ENCODE peak calls at places on chromosomes 4 and X, in six cellular contexts. B is foreskin fibroblast, P is transverse colon, R is cardiac muscle cell, Z is lower leg skin, Y is A549. W is an unnamed sample.

GRCh38 chrX:1152090-1152489 is 60.4 kb downstream of the CRLF2 start:
- DNase-seq in Y (no peak), B (no peak), R (no peak), Z (no peak), P (no peak), W (no peak)

GRCh38 chr4:23441670-23442069 is 448.2 kb downstream of the PPARGC1A start:
- DNase-seq in B (no peak), P (no peak), Y (no peak), Z (no peak), R (no peak), W (no peak)

GRCh38 chrX:129359269-129359668 is 164.0 kb downstream of the SMARCA1 start:
- DNase-seq in Y (no peak), P (no peak), Z (no peak), B (no peak), R (peak; percentile 2), W (no peak)

GRCh38 chr4:106773106-106773905 is 262.8 kb downstream of the DKK2 start:
- DNase-seq in B (peak; percentile 56), Y (no peak), P (no peak), Z (no peak), R (peak; percentile 9), W (no peak)

GRCh38 chrX:40373641-40374040 is 207.1 kb upstream of the ATP6AP2 start:
- DNase-seq in P (no peak), R (no peak), Y (no peak), Z (no peak), B (no peak), W (no peak)

GRCh38 chrX:150038977-150039599 is 100.8 kb upstream of the EOLA2 start:
- DNase-seq in Y (peak; percentile 12), B (no peak), P (no peak), R (peak; percentile 18), Z (no peak), W (no peak)

GRCh38 chr4:156575430-156576073 is 396.0 kb downstream of the PDGFC start:
- DNase-seq in P (no peak), Z (no peak), R (peak; percentile 68), Y (no peak), B (no peak), W (no peak)

GRCh38 chr4:2765832-2766526 is 9.8 kb upstream of the TNIP2 start:
- DNase-seq in Y (no peak), Z (no peak), P (no peak), R (no peak), B (no peak), W (no peak)

GRCh38 chr4:16265820-16266219 is 39.5 kb upstream of the TAPT1 start:
- DNase-seq in Y (no peak), B (no peak), R (no peak), Z (no peak), P (no peak), W (no peak)

GRCh38 chrX:144819406-144819805 is 427.9 kb upstream of the SPANXN1 start:
- DNase-seq in Y (no peak), Z (no peak), B (no peak), P (no peak), R (no peak), W (no peak)

GRCh38 chrX:24860140-24860539 is 155.6 kb downstream of the ARX start:
- DNase-seq in Z (no peak), R (peak; percentile 34), P (no peak), B (peak; percentile 6), Y (no peak), W (no peak)

GRCh38 chrX:17374619-17375360 is at the start of gene NHS:
- DNase-seq in P (peak; percentile 75), B (peak; percentile 69), Z (peak; percentile 90), Y (peak; percentile 87), R (peak; percentile 83), W (no peak)

GRCh38 chr4:186689476-186689875 is 34.2 kb downstream of the FAT1 start:
- DNase-seq in P (no peak), Z (no peak), Y (no peak), R (no peak), B (no peak), W (no peak)

GRCh38 chr4:125010776-125011503 is 298.4 kb upstream of the ANKRD50 start:
- DNase-seq in P (no peak), Z (no peak), Y (no peak), B (peak; percentile 2), R (no peak), W (no peak)

GRCh38 chr4:156378053-156378665 is 424.5 kb upstream of the CTSO start:
- DNase-seq in P (no peak), B (no peak), Y (peak; percentile 14), Z (no peak), R (peak; percentile 41), W (peak; percentile 35)

DNA sequence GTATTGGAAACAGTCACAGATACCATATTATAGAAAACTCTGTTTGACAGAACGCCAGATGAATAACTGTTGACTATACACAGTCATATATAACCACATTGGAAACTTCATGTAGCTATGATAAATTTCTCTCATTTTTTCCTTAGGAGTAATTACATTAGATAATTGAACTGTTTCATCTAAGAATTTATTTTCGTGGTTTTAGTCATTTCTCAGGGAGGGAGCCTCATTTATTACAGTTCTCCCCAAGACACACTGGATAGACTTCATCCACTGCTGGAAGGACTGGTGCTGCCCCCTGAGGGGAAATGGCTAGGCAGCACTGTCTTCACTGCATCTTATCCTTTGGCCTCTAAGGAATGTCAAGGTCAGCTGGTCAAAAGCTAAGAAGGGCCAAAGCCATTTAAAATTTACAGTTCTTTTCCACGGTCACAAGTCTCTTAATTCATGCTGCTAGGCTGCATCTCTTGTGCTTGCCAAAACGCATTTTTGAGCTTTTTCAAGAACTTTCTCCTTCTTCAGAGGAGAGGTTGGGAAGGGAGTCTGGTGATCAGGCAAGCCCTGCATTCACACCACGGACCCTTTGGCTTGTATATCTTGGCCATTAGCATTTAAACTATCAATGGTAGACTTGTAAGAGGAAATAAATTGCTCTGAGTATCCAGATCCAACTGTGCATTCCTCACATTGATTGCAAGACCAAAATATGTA is 145.1 kb downstream of the CBR4 start:
- DNase-seq in P (no peak), R (peak; percentile 51), B (peak; percentile 55), Y (no peak), Z (no peak), W (no peak)
- TF ChIP-seq CTCF in P (no peak), R (peak; percentile 36), B (peak; percentile 44), Y (no peak), Z (no peak), W (peak; percentile 56)

GRCh38 chr4:86450189-86450588 is 90.3 kb upstream of the MAPK10 start:
- DNase-seq in R (no peak), Z (no peak), Y (no peak), B (no peak), P (no peak), W (no peak)

GRCh38 chr4:86452323-86452995 is 92.6 kb upstream of the MAPK10 start:
- DNase-seq in P (no peak), Z (no peak), B (no peak), R (peak; percentile 72), Y (no peak), W (no peak)

GRCh38 chr4:86450861-86451260 is 91.0 kb upstream of the MAPK10 start:
- DNase-seq in Z (no peak), B (no peak), R (no peak), Y (no peak), P (no peak), W (no peak)

GRCh38 chr4:86453044-86453501 is 93.2 kb upstream of the MAPK10 start:
- DNase-seq in P (no peak), B (peak; percentile 15), R (peak; percentile 72), Z (no peak), Y (no peak), W (no peak)

DNA sequence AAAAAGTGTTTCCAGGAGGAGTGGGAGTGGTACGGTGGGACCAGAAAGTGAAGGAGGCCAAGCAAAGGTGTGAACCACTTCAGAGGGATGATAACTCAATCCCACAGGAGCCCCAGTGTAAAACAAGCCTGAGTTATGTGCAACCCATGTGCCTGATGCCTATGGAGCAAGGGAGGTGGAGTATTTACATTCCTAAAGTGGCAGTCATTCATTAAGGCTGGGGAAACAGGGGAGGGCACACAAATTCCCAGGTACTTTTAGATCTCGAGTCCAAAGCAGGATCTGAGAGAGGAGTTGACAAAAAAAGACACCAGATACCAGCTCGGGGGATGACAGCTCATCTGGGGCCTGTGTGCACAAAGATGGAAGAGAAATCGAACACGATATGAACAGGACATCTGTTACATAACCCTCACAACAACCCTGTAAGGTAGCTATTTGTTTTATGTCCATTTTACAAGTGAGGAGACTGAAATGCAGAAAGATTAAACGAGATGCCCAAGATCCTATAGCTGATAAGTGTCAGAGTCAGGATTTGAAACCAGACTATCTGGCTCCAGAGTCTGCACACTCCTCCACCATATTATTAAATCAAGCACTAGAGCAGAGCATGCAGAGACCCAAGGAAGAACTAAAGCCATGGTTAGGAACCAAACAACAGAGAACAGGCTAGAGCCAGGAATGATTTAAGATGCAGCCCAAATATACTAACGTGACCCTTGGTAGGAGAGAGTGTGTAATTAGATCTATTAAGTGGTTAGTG is 91.9 kb upstream of the MAPK10 start:
- DNase-seq in Z (no peak), B (peak; percentile 13), P (no peak), R (peak; percentile 41), Y (peak; percentile 3), W (no peak)
- H3K4me3 ChIP-seq in Z (no peak overlapping the region), B (no peak overlapping the region), P (peak overlapping the region; percentile 42), R (no peak overlapping the region), Y (no peak overlapping the region), W (no peak overlapping the region)

GRCh38 chr4:54439831-54440243 is 210.7 kb downstream of the PDGFRA start:
- DNase-seq in Y (no peak), R (peak; percentile 85), B (peak; percentile 28), Z (no peak), P (peak; percentile 9), W (peak; percentile 12)

GRCh38 chr4:54446556-54446955 is 211.2 kb upstream of the KIT start:
- DNase-seq in B (no peak), Z (no peak), R (peak; percentile 13), P (no peak), Y (no peak), W (no peak)

GRCh38 chr4:54440394-54441223 is 211.5 kb downstream of the PDGFRA start:
- DNase-seq in Y (peak; percentile 21), R (peak; percentile 60), B (peak; percentile 23), Z (no peak), P (no peak), W (no peak)
- TF ChIP-seq CTCF in Y (peak; percentile 44), R (peak; percentile 67), B (peak; percentile 54), Z (no peak), P (no peak), W (peak; percentile 57)

GRCh38 chr4:133161570-133161969 is 12.5 kb downstream of the PCDH10 start:
- DNase-seq in P (no peak), Z (no peak), Y (no peak), R (no peak), B (no peak), W (no peak)
- H3K4me3 ChIP-seq in P (no peak overlapping the region), Z (no peak overlapping the region), Y (no peak overlapping the region), R (no peak overlapping the region), B (no peak overlapping the region), W (no peak overlapping the region)

DNA sequence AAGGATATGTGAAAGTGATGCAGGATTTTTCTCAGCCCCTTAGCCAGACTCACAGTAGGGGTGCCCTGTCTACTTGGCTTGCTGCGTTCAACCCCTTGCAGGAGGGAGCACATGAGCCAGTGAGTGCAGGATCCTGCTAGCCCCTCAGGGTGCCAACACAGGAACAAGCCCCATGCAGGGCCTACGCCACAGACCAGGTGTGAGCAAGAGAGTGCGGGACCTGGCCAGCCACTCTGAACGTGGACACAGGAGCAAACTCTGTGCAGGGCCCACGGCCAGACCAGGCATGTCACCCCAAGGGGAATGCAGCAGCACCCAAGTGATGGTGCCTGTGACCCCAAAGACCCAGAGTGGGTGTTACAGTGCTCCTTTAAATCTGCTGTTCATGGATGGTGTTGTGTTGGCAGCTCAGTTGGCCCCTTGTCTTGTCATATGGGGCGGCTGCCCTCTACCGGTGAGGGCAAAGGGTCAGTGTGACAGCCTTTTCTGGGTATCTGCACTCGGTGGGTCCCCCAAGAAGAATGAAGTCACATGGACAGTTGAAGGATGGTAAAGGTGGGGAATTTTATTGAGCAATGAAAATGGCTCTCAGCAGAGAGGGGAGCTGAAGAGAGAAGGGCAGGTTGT is 188.4 kb upstream of the MAOA start:
- DNase-seq in R (no peak), Y (no peak), Z (no peak), B (no peak), P (no peak), W (no peak)
- TF ChIP-seq CTCF in R (no peak), Y (no peak), Z (no peak), B (no peak), P (no peak), W (no peak)